ENCODE peak calls at places on chromosomes 4 and X, in four cellular contexts. One of them, this sample, is unnamed.

GRCh38 chrX:3161686-3162085 is 120.4 kb downstream of the ARSF start:
- DNase-seq in fibroblast of lung: no peak
- DNase-seq in body of pancreas: no peak
- DNase-seq in foreskin fibroblast: no peak
- DNase-seq in this sample: no peak

GRCh38 chrX:48492293-48492910 is 16.4 kb upstream of the PORCN start:
- DNase-seq in fibroblast of lung: no peak
- DNase-seq in body of pancreas: no peak
- DNase-seq in foreskin fibroblast: peak; percentile 54
- DNase-seq in this sample: no peak

GRCh38 chr4:1869530-1870327 is 1.5 kb upstream of the NSD2 start:
- DNase-seq in fibroblast of lung: no peak
- DNase-seq in body of pancreas: no peak
- DNase-seq in foreskin fibroblast: no peak
- DNase-seq in this sample: no peak

GRCh38 chrX:153446950-153447580 is 1.2 kb upstream of the TREX2 start:
- DNase-seq in fibroblast of lung: no peak
- DNase-seq in body of pancreas: no peak
- DNase-seq in foreskin fibroblast: no peak
- DNase-seq in this sample: no peak

GRCh38 chr4:148034821-148035220 is 302.9 kb downstream of the ARHGAP10 start:
- DNase-seq in fibroblast of lung: no peak
- DNase-seq in body of pancreas: no peak
- DNase-seq in foreskin fibroblast: no peak
- DNase-seq in this sample: no peak

GRCh38 chr4:7195546-7196282 is 3.4 kb downstream of the SORCS2 start:
- DNase-seq in fibroblast of lung: no peak
- DNase-seq in body of pancreas: no peak
- DNase-seq in foreskin fibroblast: peak; percentile 69
- DNase-seq in this sample: peak; percentile 37

GRCh38 chr4:139300431-139301142 is 718 bp upstream of the NAA15 start:
- DNase-seq in fibroblast of lung: peak; percentile 65
- DNase-seq in body of pancreas: peak; percentile 29
- DNase-seq in foreskin fibroblast: peak; percentile 65
- DNase-seq in this sample: no peak

GRCh38 chrX:40167240-40168182 is 69.8 kb upstream of the BCOR start:
- DNase-seq in fibroblast of lung: no peak
- DNase-seq in body of pancreas: peak; percentile 57
- DNase-seq in foreskin fibroblast: no peak
- DNase-seq in this sample: no peak

GRCh38 chrX:142214081-142214480 is 9.0 kb upstream of the MAGEC2 start:
- DNase-seq in fibroblast of lung: no peak
- DNase-seq in body of pancreas: no peak
- DNase-seq in foreskin fibroblast: no peak
- DNase-seq in this sample: no peak

GRCh38 chr4:173281001-173281400 is 53.2 kb downstream of the HMGB2 start:
- DNase-seq in fibroblast of lung: no peak
- DNase-seq in body of pancreas: no peak
- DNase-seq in foreskin fibroblast: no peak
- DNase-seq in this sample: no peak

GRCh38 chrX:43349363-43349762 is 306.7 kb upstream of the MAOA start:
- DNase-seq in fibroblast of lung: peak; percentile 28
- DNase-seq in body of pancreas: peak; percentile 58
- DNase-seq in foreskin fibroblast: no peak
- DNase-seq in this sample: no peak

GRCh38 chr4:40395908-40396806 is 61.0 kb downstream of the CHRNA9 start:
- DNase-seq in fibroblast of lung: peak; percentile 60
- DNase-seq in body of pancreas: peak; percentile 97
- DNase-seq in foreskin fibroblast: no peak
- DNase-seq in this sample: no peak

GRCh38 chr4:140151700-140152014 is 2.3 kb downstream of the MAML3 start:
- DNase-seq in fibroblast of lung: peak; percentile 87
- DNase-seq in body of pancreas: peak; percentile 90
- DNase-seq in foreskin fibroblast: peak; percentile 68
- DNase-seq in this sample: no peak

GRCh38 chrX:15321447-15321846 is 6.0 kb upstream of the ASB11 start:
- DNase-seq in fibroblast of lung: no peak
- DNase-seq in body of pancreas: no peak
- DNase-seq in foreskin fibroblast: no peak
- DNase-seq in this sample: no peak

GRCh38 chrX:106177982-106178321 is 9.8 kb downstream of the PWWP3B start:
- DNase-seq in fibroblast of lung: no peak
- DNase-seq in body of pancreas: no peak
- DNase-seq in foreskin fibroblast: no peak
- DNase-seq in this sample: no peak

GRCh38 chrX:106177106-106177981 is 9.2 kb downstream of the PWWP3B start:
- DNase-seq in fibroblast of lung: peak; percentile 14
- DNase-seq in body of pancreas: peak; percentile 63
- DNase-seq in foreskin fibroblast: no peak
- DNase-seq in this sample: no peak

GRCh38 chrX:106178826-106179225 is 10.7 kb downstream of the PWWP3B start:
- DNase-seq in fibroblast of lung: no peak
- DNase-seq in body of pancreas: no peak
- DNase-seq in foreskin fibroblast: no peak
- DNase-seq in this sample: no peak
- H3K4me3 ChIP-seq in fibroblast of lung: no peak overlapping the region
- H3K4me3 ChIP-seq in body of pancreas: no peak overlapping the region
- H3K4me3 ChIP-seq in foreskin fibroblast: no peak overlapping the region
- H3K4me3 ChIP-seq in this sample: no peak overlapping the region

DNA sequence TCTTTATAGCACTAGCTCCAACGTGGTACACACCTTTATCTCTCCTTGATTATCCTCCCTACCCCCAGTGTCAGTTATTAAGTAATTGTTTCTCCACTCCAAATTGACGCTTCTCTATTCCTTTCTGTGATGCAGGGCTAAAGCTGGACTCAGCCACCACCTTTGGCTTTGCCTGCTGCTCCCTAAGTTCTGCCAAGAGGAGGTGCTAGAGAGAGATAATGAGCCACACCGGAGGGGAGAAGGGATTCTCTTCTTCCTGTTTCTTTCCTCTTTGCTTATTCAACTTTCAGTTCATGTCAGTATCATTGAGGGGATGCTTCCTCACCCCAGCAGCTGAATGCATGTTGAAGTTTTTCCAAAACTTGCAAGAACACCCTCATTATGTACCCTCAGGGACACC is 176.5 kb downstream of the GBA3 start:
- DNase-seq in fibroblast of lung: no peak
- DNase-seq in body of pancreas: no peak
- DNase-seq in foreskin fibroblast: no peak
- DNase-seq in this sample: no peak
- TF ChIP-seq CTCF in fibroblast of lung: no peak
- TF ChIP-seq CTCF in body of pancreas: no peak
- TF ChIP-seq CTCF in foreskin fibroblast: no peak
- TF ChIP-seq CTCF in this sample: no peak

GRCh38 chrX:118352566-118352965 is 6.7 kb downstream of the WDR44 start:
- DNase-seq in fibroblast of lung: no peak
- DNase-seq in body of pancreas: no peak
- DNase-seq in foreskin fibroblast: no peak
- DNase-seq in this sample: no peak
- H3K4me3 ChIP-seq in fibroblast of lung: no peak overlapping the region
- H3K4me3 ChIP-seq in body of pancreas: no peak overlapping the region
- H3K4me3 ChIP-seq in foreskin fibroblast: no peak overlapping the region
- H3K4me3 ChIP-seq in this sample: no peak overlapping the region

DNA sequence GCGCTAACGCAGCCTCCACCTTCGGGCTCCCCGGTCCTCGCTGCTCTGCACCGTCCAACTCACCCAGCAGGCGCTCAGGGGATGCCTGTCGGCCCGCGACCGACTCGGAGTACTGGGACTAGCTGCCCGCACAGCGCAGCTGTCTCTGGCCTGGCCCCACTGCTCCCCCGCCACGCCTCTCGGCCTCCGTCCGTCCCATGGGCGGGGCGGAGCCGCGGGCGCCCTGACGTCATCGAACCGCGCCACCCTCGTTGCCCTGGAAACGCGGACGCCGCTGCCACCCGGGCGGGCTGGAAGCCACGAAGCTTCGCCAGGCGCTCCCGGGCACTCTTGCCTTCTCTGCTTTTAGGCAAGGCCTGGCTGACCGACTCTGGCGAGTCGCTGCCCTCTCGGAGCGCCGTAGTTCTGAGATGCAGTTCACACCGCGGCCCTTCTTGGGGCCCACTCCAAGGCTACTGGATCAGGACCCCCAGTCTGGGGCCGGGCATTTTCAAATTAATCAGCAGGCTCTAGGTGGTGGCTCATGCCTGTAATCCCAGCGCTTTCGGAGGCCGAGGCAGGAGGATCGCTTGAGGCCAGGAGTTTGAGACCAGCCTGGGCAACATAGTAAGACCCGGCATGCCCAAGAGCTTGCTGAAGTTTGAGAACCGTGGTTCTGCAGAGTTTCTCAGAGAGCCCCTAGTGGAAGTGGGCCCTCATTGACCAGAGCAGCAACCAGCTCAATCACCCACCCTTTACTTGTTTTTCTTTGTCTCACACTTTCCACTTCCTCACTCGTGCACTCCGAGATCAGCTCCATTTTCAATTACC is 12.0 kb downstream of the ACOX3 start:
- DNase-seq in fibroblast of lung: peak; percentile 84
- DNase-seq in body of pancreas: peak; percentile 91
- DNase-seq in foreskin fibroblast: peak; percentile 84
- DNase-seq in this sample: peak; percentile 28
- TF ChIP-seq CTCF in fibroblast of lung: peak; percentile 70
- TF ChIP-seq CTCF in body of pancreas: no peak
- TF ChIP-seq CTCF in foreskin fibroblast: peak; percentile 48
- TF ChIP-seq CTCF in this sample: peak; percentile 56

This sample was measured in AG09309.